ENCODE peak calls at places on chromosomes 11 and 22, in eight cellular contexts. Z is spleen, J is breast epithelium, G is HCT116, F is transverse colon, C is endothelial cell of umbilical vein, D is sigmoid colon, S is Panc1. O is an unnamed sample.

GRCh38 chr11:69934861-69935494 is 115.8 kb upstream of the FGF3 start:
- DNase-seq in C (no peak), Z (peak), S (no peak), D (peak), G (peak), F (no peak), J (peak), O (no peak)

GRCh38 chr11:10597877-10598341 is 29.4 kb upstream of the LYVE1 start:
- DNase-seq in C (no peak), G (no peak), J (no peak), F (no peak), S (no peak), D (no peak), Z (no peak), O (no peak)

GRCh38 chr11:107549253-107549953 is 16.1 kb downstream of the ALKBH8 start:
- DNase-seq in Z (no peak), F (no peak), G (no peak), J (no peak), S (no peak), D (no peak), C (peak), O (no peak)

GRCh38 chr11:63595296-63595695 is 18.9 kb downstream of the PLAAT3 start:
- DNase-seq in Z (no peak), D (no peak), J (no peak), C (no peak), F (no peak), S (no peak), G (no peak), O (no peak)

GRCh38 chr22:39431821-39432251 is 25.0 kb upstream of the MGAT3 start:
- DNase-seq in D (no peak), Z (peak), G (no peak), C (peak), F (no peak), J (no peak), S (no peak), O (no peak)

GRCh38 chr22:45112136-45112879 is 51.4 kb upstream of the NUP50 start:
- DNase-seq in Z (no peak), G (no peak), D (no peak), F (no peak), J (no peak), S (no peak), C (no peak), O (no peak)

GRCh38 chr11:75263944-75264349 is 23.4 kb downstream of the TPBGL start:
- DNase-seq in D (peak), S (no peak), C (peak), G (no peak), J (peak), Z (peak), F (peak), O (no peak)

GRCh38 chr11:127458561-127458960 is 458.0 kb upstream of the KIRREL3 start:
- DNase-seq in Z (no peak), C (no peak), F (no peak), S (no peak), J (no peak), G (no peak), D (no peak), O (no peak)

GRCh38 chr11:67195971-67196418 is 70.3 kb upstream of the GRK2 start:
- DNase-seq in D (no peak), S (no peak), G (no peak), F (peak), Z (no peak), J (no peak), C (no peak), O (no peak)

GRCh38 chr11:44585421-44585820 is 20.0 kb downstream of the CD82 start:
- DNase-seq in J (no peak), F (no peak), Z (no peak), C (no peak), S (no peak), G (no peak), D (no peak), O (no peak)

GRCh38 chr11:75968021-75968685 is 153.1 kb downstream of the UVRAG start:
- DNase-seq in G (no peak), J (no peak), D (no peak), F (no peak), C (no peak), Z (no peak), S (no peak), O (no peak)

GRCh38 chr11:58059011-58059358 is 28.2 kb downstream of the OR6Q1 start:
- DNase-seq in J (no peak), C (peak), D (no peak), G (no peak), S (no peak), F (no peak), Z (no peak), O (no peak)

GRCh38 chr11:63165710-63166310 is 21.8 kb upstream of the SLC22A24 start:
- DNase-seq in G (no peak), S (no peak), F (no peak), Z (no peak), C (peak), J (no peak), D (no peak), O (no peak)

GRCh38 chr22:41844513-41844912 is 11.6 kb downstream of the SREBF2 start:
- DNase-seq in Z (no peak), F (no peak), C (no peak), D (no peak), J (no peak), S (no peak), G (no peak), O (no peak)
- TF ChIP-seq POLR2AphosphoS5 in Z (no peak), F (no peak), C (no peak), D (no peak), J (no peak), S (no peak), G (no peak), O (no peak)

GRCh38 chr11:122202951-122203456 is 87.0 kb upstream of the BLID start:
- DNase-seq in J (peak), F (peak), G (peak), C (no peak), S (no peak), Z (peak), D (peak), O (peak)

GRCh38 chr11:122201126-122201525 is 85.1 kb upstream of the BLID start:
- DNase-seq in J (no peak), S (no peak), G (no peak), D (no peak), Z (no peak), C (no peak), F (no peak), O (no peak)

GRCh38 chr11:122205036-122205435 is 89.0 kb upstream of the BLID start:
- DNase-seq in J (no peak), G (no peak), C (no peak), Z (no peak), F (no peak), D (no peak), S (no peak), O (no peak)

GRCh38 chr11:122204206-122204605 is 88.2 kb upstream of the BLID start:
- DNase-seq in Z (no peak), G (no peak), D (no peak), F (no peak), J (no peak), C (no peak), S (no peak), O (no peak)

DNA sequence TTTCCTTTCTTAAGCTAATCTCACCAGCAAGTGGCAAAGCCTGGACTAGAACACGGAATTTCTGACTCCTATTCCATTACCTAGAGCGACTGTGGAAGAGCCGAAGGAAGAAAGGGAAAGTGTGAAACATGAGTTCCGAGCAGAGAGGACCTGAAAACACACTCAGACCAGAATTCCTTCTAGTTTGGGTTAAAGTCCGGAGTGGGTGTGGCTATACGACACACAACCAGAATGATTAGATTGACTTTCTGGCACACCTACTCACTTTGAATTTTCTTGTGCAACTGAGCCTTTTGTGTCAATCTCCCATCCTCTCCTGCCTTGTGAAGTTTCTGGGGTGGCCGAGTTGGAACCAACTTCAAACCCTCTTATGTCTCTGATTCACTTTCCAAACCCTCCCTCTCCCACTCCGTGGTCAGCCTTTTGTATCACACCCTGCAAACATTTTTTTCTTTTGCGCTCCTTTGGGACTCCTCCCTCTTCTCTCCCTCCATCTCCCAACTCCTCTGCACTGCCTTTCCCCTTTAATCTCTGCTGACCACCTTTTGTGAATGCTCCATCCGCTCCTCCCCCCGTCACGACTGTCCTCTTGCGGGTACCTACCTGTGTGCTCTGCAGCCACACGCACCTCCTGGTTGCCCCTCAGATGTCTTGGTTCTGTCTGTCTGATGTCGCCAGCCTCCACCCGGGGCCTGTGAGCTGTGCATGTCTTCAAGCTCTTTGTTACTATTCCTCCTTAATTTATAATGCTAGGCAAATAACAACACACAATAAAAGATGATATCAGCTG is 86.3 kb upstream of the BLID start:
- DNase-seq in S (no peak), F (no peak), C (peak), G (peak), Z (no peak), J (no peak), D (peak), O (no peak)
- TF ChIP-seq POLR2AphosphoS5 in S (no peak), F (no peak), C (peak), G (peak), Z (no peak), J (no peak), D (no peak), O (no peak)

GRCh38 chr22:28711820-28712777 is 29.5 kb downstream of the CHEK2 start:
- DNase-seq in S (no peak), J (no peak), C (peak), Z (no peak), D (no peak), F (no peak), G (no peak), O (no peak)
- TF ChIP-seq POLR2AphosphoS5 in S (no peak), J (no peak), C (no peak), Z (no peak), D (peak), F (peak), G (no peak), O (no peak)

GRCh38 chr11:78417888-78418583 is 416 bp upstream of the GAB2 start:
- DNase-seq in C (peak), F (peak), D (peak), G (peak), S (no peak), Z (peak), J (peak), O (peak)
- TF ChIP-seq POLR2AphosphoS5 in C (peak), F (peak), D (peak), G (peak), S (peak), Z (peak), J (peak), O (no peak)

DNA sequence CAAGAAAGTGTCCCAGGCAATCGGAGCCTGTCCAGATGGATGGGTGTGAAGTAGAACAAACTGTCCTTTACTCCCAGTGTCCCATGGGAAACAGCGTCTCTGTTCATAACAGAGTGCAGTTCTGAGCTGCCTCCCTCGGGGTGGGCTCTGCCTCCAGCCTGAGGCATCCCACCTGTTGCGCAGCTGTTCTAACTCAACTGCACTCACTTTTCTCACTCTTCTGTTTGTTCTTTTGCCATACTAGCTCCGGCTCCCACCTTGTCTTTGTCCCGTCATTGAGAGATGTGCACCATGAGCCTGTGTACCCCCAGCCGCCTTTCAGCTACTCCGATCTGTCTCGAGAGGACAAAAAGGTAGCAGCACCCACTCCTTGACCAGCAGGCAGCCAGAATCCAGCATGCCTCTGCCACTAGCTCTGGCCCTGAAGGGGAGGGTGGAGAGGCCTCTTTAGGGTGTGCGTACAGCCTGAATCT is 20.7 kb upstream of the CDC42EP2 start:
- DNase-seq in F (peak), G (no peak), C (no peak), Z (no peak), S (no peak), D (peak), J (no peak), O (no peak)
- TF ChIP-seq POLR2AphosphoS5 in F (peak), G (no peak), C (no peak), Z (no peak), S (no peak), D (peak), J (no peak), O (no peak)

DNA sequence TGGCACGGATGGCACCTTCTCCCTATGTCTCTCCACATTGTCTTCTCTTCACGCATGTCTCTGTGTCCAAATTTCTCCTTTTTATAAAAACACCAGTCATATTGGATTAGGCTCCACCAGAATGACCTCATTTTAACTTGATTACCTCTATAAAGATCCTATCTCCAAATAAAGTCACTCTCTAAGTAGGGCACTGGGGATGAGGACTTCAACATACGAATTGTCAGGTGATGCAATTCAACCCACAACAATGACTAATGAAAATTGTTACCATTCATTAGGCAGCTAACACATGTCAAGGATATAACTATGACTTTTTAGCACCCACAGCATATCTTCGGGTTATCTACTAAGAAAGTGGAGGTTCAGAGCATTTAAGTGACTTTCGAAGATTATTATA is 55.5 kb upstream of the USP47 start:
- DNase-seq in Z (no peak), J (no peak), C (no peak), G (no peak), D (no peak), F (no peak), S (no peak), O (no peak)
- TF ChIP-seq POLR2AphosphoS5 in Z (no peak), J (no peak), C (no peak), G (no peak), D (no peak), F (no peak), S (no peak), O (no peak)

DNA sequence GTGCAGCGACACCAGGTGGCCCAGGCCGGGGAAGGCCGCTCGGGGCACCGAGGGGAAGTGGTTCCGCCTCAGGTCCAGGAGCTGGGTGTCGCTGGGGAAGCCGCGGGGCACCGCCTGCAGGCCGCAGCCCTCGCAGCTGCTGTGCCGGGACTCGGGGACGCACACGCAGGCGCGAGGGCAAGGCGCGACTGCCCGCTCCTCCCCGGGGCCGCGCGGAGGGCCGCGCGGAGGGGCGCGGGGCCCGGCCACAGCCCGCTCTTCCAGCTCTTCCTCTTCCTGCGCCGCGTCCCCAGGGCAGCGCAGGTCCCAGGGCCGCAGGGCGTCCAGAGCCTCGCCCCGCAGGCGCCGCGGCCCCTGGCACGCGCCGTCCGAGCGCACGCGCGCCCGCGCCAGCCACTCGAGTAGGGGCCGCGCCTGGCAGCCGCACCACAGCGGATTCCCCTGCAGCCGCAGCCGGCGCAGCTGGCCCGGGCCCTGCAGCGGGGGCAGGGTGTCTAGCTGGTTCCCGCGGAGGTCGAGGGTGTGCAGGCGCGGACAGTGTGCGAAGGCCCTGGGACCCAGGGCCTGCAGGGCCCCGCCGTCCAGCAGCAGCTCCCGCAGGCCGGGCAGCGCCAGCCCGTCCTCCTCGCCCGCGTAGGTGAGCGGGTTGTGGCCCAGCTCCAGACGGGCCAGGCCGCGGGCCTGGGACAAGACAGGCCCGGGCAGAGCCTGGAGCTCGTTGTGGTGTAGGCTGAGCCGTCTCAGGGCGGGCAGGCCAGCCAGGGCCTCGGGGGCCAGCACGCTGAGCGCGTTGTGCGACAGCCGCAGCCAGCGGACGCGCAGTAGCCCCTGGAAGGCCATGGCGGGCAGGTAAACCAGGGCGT is 2.8 kb downstream of the CHADL start:
- DNase-seq in F (peak), J (peak), D (peak), C (peak), Z (peak), G (no peak), S (no peak), O (peak)
- TF ChIP-seq POLR2AphosphoS5 in F (no peak), J (no peak), D (no peak), C (peak), Z (peak), G (no peak), S (no peak), O (no peak)

DNA sequence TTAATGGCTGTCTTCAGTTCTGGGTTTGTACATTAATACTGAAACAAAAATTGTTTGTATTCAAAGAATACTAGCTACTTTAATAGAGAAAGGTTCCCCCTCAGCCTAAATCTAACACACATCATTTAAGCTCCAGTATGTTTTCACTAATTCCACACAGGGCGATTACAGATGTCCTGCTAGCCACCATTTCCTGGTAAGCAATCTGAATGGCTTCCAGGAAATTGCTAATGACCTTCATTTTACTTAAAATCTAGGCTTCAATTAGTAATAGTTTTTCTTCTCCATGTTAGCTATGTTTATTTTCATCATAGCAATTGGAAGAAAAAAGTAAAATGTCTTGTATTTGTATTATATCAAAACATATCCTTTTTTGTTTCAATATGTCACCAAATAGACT is 132.8 kb downstream of the SOX6 start:
- DNase-seq in F (no peak), D (no peak), S (no peak), G (no peak), C (peak), Z (no peak), J (no peak), O (no peak)
- TF ChIP-seq POLR2AphosphoS5 in F (no peak), D (no peak), S (no peak), G (no peak), C (no peak), Z (no peak), J (no peak), O (no peak)

DNA sequence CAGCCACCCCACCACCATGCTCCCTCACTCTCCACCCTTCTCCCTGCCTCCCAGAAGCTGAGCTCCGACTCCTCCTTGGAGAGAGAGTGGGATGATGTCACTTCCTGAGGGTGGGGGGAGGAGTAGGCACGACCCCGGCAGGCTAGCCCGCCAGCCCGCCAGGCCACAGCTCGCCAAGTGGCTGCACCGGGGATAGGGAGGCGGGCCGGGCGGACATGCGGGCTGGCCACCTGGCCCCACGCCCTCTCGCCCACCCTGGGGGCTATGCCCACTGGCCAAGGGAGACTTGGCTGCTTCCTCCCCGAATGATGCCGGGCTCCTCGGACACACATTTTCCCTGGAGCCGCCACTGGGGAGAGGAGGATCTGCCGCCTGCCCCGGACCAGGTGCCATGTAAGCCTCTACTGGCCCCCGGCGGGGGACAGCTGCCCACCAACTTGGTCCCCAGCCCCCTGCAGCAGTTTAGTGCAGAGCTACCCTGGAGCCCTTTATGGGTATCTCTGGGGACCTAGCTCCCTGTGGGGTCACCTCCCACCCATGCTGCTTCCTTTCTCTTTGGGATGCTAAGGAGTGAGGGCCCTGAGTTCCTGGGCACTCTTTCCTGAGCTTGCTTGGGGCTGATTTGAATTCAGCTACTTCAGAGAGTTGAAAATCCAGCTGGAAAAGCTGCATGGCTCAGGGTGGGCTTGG is 33.7 kb upstream of the MYRF start:
- DNase-seq in J (no peak), D (peak), C (peak), S (no peak), G (no peak), F (no peak), Z (no peak), O (no peak)
- TF ChIP-seq POLR2AphosphoS5 in J (no peak), D (no peak), C (peak), S (no peak), G (no peak), F (no peak), Z (peak), O (no peak)

GRCh38 chr11:2401436-2401984 is 960 bp downstream of the TSSC4 start:
- DNase-seq in J (no peak), S (no peak), C (no peak), D (no peak), F (no peak), Z (no peak), G (no peak), O (no peak)
- TF ChIP-seq POLR2AphosphoS5 in J (no peak), S (no peak), C (no peak), D (no peak), F (no peak), Z (no peak), G (no peak), O (no peak)

O was measured in GM12891.